ENCODE peak calls at places on chromosomes 1 and 21, in ten cellular contexts. K, S, R, C, G, Z, V, W, P and A are unnamed samples.

GRCh38 chr1:25520446-25521061 is 22.9 kb upstream of the LDLRAP1 start:
- DNase-seq in G (peak), Z (peak), K (peak), R (peak), V (peak), S (peak), C (no peak), P (peak), W (peak), A (peak)

GRCh38 chr1:162220009-162220539 is 150.6 kb downstream of the NOS1AP start:
- DNase-seq in W (no peak), V (no peak), K (no peak), S (no peak), C (no peak), Z (no peak), P (no peak), R (no peak), G (no peak), A (no peak)

GRCh38 chr1:240515505-240515904 is 96.5 kb downstream of the GREM2 start:
- DNase-seq in P (no peak), G (no peak), K (no peak), V (no peak), Z (no peak), W (no peak), C (peak), R (peak), S (peak), A (no peak)

GRCh38 chr1:170676628-170677027 is 12.7 kb downstream of the PRRX1 start:
- DNase-seq in K (no peak), C (no peak), G (no peak), R (no peak), Z (no peak), W (no peak), V (no peak), S (peak), P (no peak), A (no peak)

GRCh38 chr21:46189959-46190490 is 5.8 kb upstream of the SPATC1L start:
- DNase-seq in R (no peak), C (no peak), V (no peak), Z (no peak), P (peak), S (no peak), G (no peak), K (peak), W (peak), A (no peak)

GRCh38 chr1:162376754-162377153 is at the start of gene SPATA46:
- DNase-seq in S (no peak), P (no peak), V (no peak), Z (no peak), K (peak), C (no peak), W (no peak), G (no peak), R (no peak), A (no peak)

GRCh38 chr1:171652234-171652822 is at the start of gene MYOC:
- DNase-seq in R (no peak), P (no peak), Z (no peak), S (no peak), G (no peak), V (no peak), C (no peak), W (no peak), K (no peak), A (no peak)

GRCh38 chr1:65256860-65257719 is 52.3 kb upstream of the DNAJC6 start:
- DNase-seq in Z (no peak), G (no peak), S (no peak), W (no peak), K (no peak), P (no peak), V (no peak), C (no peak), R (no peak), A (no peak)

GRCh38 chr21:41888749-41889376 is 9.7 kb upstream of the PRDM15 start:
- DNase-seq in P (no peak), R (no peak), K (no peak), S (no peak), C (no peak), W (no peak), Z (no peak), G (no peak), V (no peak), A (no peak)

GRCh38 chr1:192545781-192546521 is 29.6 kb upstream of the RGS1 start:
- DNase-seq in W (no peak), R (peak), Z (no peak), S (peak), P (no peak), G (no peak), K (no peak), V (no peak), C (no peak), A (peak)
- TF ChIP-seq CTCF in W (peak), R (peak), Z (peak), S (peak), P (peak), G (no peak), K (no peak), V (peak), C (no peak), A (no peak)

GRCh38 chr1:178573330-178573729 is 60.4 kb downstream of the TEX35 start:
- DNase-seq in G (no peak), Z (no peak), R (no peak), K (no peak), W (no peak), C (no peak), S (no peak), V (no peak), P (no peak), A (no peak)

GRCh38 chr1:178571807-178572206 is 58.9 kb downstream of the TEX35 start:
- DNase-seq in Z (no peak), K (no peak), V (no peak), R (no peak), G (no peak), C (no peak), W (no peak), P (no peak), S (no peak), A (no peak)

GRCh38 chr1:178575611-178576331 is 62.9 kb downstream of the TEX35 start:
- DNase-seq in R (peak), C (no peak), S (no peak), W (no peak), K (no peak), P (peak), V (no peak), G (no peak), Z (no peak), A (no peak)

GRCh38 chr1:178574345-178574744 is 61.4 kb downstream of the TEX35 start:
- DNase-seq in R (no peak), S (no peak), P (no peak), K (peak), W (no peak), G (no peak), Z (no peak), V (no peak), C (no peak), A (no peak)

GRCh38 chr1:178572604-178573003 is 59.7 kb downstream of the TEX35 start:
- DNase-seq in R (no peak), C (no peak), V (no peak), S (no peak), G (no peak), Z (no peak), K (no peak), P (no peak), W (no peak), A (no peak)
- TF ChIP-seq CTCF in R (no peak), C (no peak), V (no peak), S (no peak), G (no peak), Z (no peak), K (no peak), P (no peak), W (no peak), A (no peak)

GRCh38 chr21:31893841-31894240 is 21.0 kb downstream of the HUNK start:
- DNase-seq in R (no peak), K (no peak), Z (no peak), P (no peak), G (no peak), C (no peak), V (no peak), W (no peak), S (no peak), A (no peak)
- TF ChIP-seq CTCF in R (no peak), K (no peak), Z (no peak), P (no peak), G (no peak), C (no peak), V (no peak), W (no peak), S (no peak), A (no peak)

DNA sequence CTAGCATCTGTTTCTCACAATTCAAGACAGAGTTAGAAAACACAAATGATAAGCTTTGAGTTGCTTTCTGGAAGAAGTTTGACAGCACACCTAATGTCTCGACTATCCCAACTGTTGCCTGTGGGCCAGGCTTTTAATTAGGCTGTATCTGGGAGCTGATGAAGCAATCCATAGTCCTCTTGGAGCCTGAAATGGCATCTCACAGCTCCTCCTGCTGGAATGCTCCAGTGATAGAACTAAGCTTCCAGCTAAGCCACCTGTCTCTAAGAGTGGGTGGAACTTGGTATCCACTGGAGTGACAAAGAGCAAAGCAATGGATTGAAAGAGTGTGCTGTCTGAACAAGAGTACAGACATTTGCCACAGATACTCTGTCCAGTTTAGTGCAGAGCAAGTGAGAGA is 605.3 kb upstream of the NR5A2 start:
- DNase-seq in P (no peak), C (peak), V (no peak), R (peak), S (peak), Z (peak), K (no peak), G (peak), W (no peak), A (no peak)
- TF ChIP-seq CTCF in P (no peak), C (peak), V (no peak), R (peak), S (peak), Z (peak), K (no peak), G (no peak), W (peak), A (no peak)

GRCh38 chr1:186806477-186806876 is 22.3 kb upstream of the PLA2G4A start:
- DNase-seq in K (no peak), C (no peak), G (peak), R (peak), S (peak), P (no peak), Z (no peak), V (peak), W (no peak), A (peak)
- TF ChIP-seq CTCF in K (no peak), C (no peak), G (peak), R (peak), S (peak), P (no peak), Z (no peak), V (no peak), W (peak), A (peak)

DNA sequence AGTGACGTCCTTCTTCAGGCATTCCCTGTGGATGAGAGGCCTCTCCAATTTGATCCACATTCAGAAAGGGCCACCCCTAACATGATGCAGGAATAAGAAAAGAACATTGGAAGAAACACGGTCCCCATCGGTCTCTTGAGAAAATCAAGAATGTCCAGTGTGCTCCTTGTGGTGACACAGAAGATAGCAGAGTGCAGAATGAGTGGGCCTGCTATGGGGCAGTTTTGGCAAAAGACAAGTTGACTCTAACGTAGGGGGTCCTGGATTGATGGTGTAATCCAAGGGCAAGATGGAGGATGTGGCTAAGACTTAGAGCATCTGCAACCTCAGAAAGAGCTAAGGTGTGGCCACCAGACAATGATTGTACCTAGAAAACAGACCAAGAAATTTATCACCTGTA is 45.1 kb upstream of the COP1 start:
- DNase-seq in C (no peak), K (no peak), R (no peak), Z (no peak), S (no peak), G (no peak), W (no peak), P (no peak), V (no peak), A (no peak)
- TF ChIP-seq CTCF in C (no peak), K (no peak), R (no peak), Z (no peak), S (no peak), G (no peak), W (no peak), P (no peak), V (no peak), A (no peak)

GRCh38 chr1:234721476-234722266 is 111.7 kb upstream of the IRF2BP2 start:
- DNase-seq in P (no peak), C (peak), R (no peak), W (no peak), Z (peak), K (peak), V (no peak), S (peak), G (no peak), A (no peak)
- TF ChIP-seq CTCF in P (no peak), C (no peak), R (no peak), W (no peak), Z (no peak), K (no peak), V (no peak), S (no peak), G (no peak), A (no peak)